ENCODE peak calls at places on chromosome X, in four cellular contexts. I, X, T and Y are unnamed samples.

GRCh38 chrX:83510466-83511181 is 2.5 kb downstream of the POU3F4 start:
- DNase-seq in T (no peak), X (peak; percentile 65), I (no peak), Y (no peak)

GRCh38 chrX:105136786-105137185 is 83.7 kb downstream of the TEX13A start:
- DNase-seq in T (no peak), I (no peak), X (no peak), Y (no peak)

GRCh38 chrX:112614640-112615039 is 65.1 kb downstream of the LHFPL1 start:
- DNase-seq in X (peak; percentile 80), T (no peak), I (no peak), Y (no peak)

GRCh38 chrX:35670894-35671293 is 127.2 kb upstream of the MAGEB16 start:
- DNase-seq in X (no peak), I (no peak), T (no peak), Y (no peak)

GRCh38 chrX:34873500-34874225 is 68.9 kb upstream of the FAM47B start:
- DNase-seq in T (no peak), I (no peak), X (no peak), Y (no peak)

GRCh38 chrX:95889279-95889678 is 795.4 kb upstream of the DIAPH2 start:
- DNase-seq in X (peak; percentile 52), T (no peak), I (no peak), Y (no peak)

GRCh38 chrX:52078133-52078532 is 9.2 kb upstream of the MAGED4B start:
- DNase-seq in T (no peak), I (no peak), X (no peak), Y (no peak)

GRCh38 chrX:20171887-20172286 is 30.2 kb upstream of the EIF1AX start:
- DNase-seq in I (no peak), X (no peak), T (no peak), Y (no peak)

GRCh38 chrX:68490644-68491043 is 8.2 kb upstream of the YIPF6 start:
- DNase-seq in X (peak; percentile 52), I (peak; percentile 46), T (no peak), Y (no peak)

GRCh38 chrX:153580700-153581386 is 18.1 kb downstream of the CCNQ start:
- DNase-seq in T (no peak), X (peak; percentile 83), I (no peak), Y (no peak)

GRCh38 chrX:44071847-44072545 is 98.8 kb upstream of the NDP start:
- DNase-seq in T (no peak), I (no peak), X (no peak), Y (no peak)

GRCh38 chrX:78029663-78030062 is 60.2 kb upstream of the PGAM4 start:
- DNase-seq in T (no peak), X (peak; percentile 58), I (peak; percentile 76), Y (no peak)

GRCh38 chrX:131762802-131763234 is 218.9 kb downstream of the OR13H1 start:
- DNase-seq in T (no peak), X (no peak), I (peak; percentile 95), Y (no peak)

GRCh38 chrX:140467211-140467610 is 37.7 kb downstream of the SOX3 start:
- DNase-seq in X (no peak), I (no peak), T (no peak), Y (no peak)

GRCh38 chrX:54482839-54483593 is 13.0 kb downstream of the FGD1 start:
- DNase-seq in X (peak; percentile 79), I (no peak), T (no peak), Y (no peak)

GRCh38 chrX:10450229-10450958 is 170.0 kb downstream of the MID1 start:
- DNase-seq in X (no peak), T (no peak), I (no peak), Y (no peak)

GRCh38 chrX:17932781-17933180 is 71.7 kb upstream of the RAI2 start:
- DNase-seq in I (no peak), X (no peak), T (no peak), Y (no peak)

GRCh38 chrX:40544343-40545250 is 36.2 kb upstream of the ATP6AP2 start:
- DNase-seq in I (no peak), X (no peak), T (no peak), Y (no peak)

GRCh38 chrX:151754042-151754419 is 19.5 kb downstream of the CNGA2 start:
- DNase-seq in T (no peak), X (peak; percentile 55), I (no peak), Y (no peak)

GRCh38 chrX:46573331-46573895 is at the start of gene CHST7:
- DNase-seq in I (peak; percentile 80), T (peak; percentile 34), X (peak; percentile 85), Y (peak; percentile 46)
- H3K27ac ChIP-seq in I (peak within 1 kb of the TSS; percentile 72), T (peak within 1 kb of the TSS; percentile 57), X (no peak within 1 kb of the TSS), Y (peak within 1 kb of the TSS; percentile 70)

GRCh38 chrX:133359466-133359865 is 55.8 kb downstream of the GPC4 start:
- DNase-seq in I (no peak), X (no peak), T (no peak), Y (no peak)

GRCh38 chrX:133364201-133364600 is 51.1 kb downstream of the GPC4 start:
- DNase-seq in X (no peak), I (no peak), T (no peak), Y (no peak)

GRCh38 chrX:133366735-133367134 is 48.6 kb downstream of the GPC4 start:
- DNase-seq in T (no peak), X (no peak), I (no peak), Y (no peak)

GRCh38 chrX:133365886-133366611 is 49.2 kb downstream of the GPC4 start:
- DNase-seq in T (no peak), X (no peak), I (no peak), Y (no peak)

DNA sequence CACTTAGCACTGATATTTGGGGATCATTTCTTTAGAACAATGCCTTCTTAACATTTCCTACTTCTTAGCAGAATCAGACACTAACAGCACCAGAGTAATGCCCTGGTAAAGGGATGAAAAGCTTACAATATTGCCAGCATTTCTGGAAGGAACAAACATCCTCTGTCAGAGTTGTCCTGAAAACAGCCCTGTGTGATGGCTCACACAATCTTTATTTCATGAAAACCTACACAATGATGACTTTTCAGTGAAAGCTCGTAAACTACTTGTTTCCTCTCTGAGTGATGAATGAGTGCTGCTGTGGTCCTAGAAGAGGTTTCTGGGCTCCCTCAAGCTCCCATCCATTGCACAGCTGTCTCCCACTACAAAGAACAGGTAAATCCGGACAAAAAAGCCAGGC is 52.8 kb downstream of the GPC4 start:
- DNase-seq in I (no peak), X (no peak), T (no peak), Y (no peak)
- H3K4me1 ChIP-seq in I (no peaks in the 10 kb centered on the region), X (no peaks in the 10 kb centered on the region), T (no peaks in the 10 kb centered on the region), Y (no peaks in the 10 kb centered on the region)

GRCh38 chrX:13338985-13339384 is 19.1 kb upstream of the ATXN3L start:
- DNase-seq in X (no peak), T (no peak), I (no peak), Y (no peak)
- H3K27ac ChIP-seq in X (no peak overlapping the region), T (no peak overlapping the region), I (no peak overlapping the region), Y (no peak overlapping the region)

DNA sequence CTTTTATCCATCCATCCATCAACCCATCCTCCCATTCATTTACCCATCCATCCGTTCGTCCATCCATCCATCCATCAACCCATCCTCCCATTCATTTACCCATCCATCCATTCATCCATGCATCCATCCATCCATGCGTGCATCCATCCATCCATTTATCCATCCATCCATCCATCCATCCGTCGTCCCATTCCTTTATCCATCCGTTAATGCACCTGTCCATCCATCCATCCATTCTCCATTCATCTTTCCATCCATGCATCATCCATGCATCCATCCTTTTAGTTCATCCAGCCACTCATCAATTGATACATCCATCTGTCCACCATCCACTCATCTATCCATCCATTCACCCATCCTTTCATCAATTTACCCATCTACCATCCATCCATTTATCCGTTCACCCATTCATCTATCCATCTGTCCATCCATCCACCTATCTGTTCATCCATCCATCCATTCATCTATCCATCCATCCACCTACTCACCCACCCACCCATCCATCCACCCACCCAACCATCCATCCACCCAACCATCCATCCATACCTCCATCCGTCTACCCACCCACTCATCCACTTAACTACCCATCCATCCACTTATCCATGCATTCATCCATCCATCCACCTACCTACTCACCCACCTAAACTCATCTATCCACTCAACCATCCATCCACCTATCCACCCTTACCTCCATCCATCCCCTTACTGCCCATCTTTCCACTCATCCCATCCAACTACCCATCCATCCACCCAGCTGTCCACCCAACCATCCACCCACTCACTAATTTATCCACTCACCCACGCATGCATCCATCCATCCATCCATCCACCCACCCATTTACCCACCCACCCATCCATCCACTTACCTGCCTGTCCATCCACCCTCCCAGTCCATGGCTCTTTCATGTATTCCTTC is 9.6 kb downstream of the CD99 start:
- DNase-seq in I (peak; percentile 2), T (no peak), X (no peak), Y (no peak)
- H3K4me1 ChIP-seq in I (peaks cover 44% of the 10 kb centered on the region), T (peaks cover 97% of the 10 kb centered on the region), X (no peaks in the 10 kb centered on the region), Y (peaks cover 61% of the 10 kb centered on the region)

GRCh38 chrX:146614693-146615524 is 194.7 kb upstream of the CXorf51B start:
- DNase-seq in X (no peak), T (no peak), I (no peak), Y (no peak)
- H3K27ac ChIP-seq in X (peak overlapping the region; percentile 44), T (no peak overlapping the region), I (no peak overlapping the region), Y (no peak overlapping the region)

GRCh38 chrX:107724653-107725052 is 50.9 kb downstream of the TSC22D3 start:
- DNase-seq in X (no peak), I (no peak), T (no peak), Y (no peak)

GRCh38 chrX:107721318-107721717 is 54.3 kb downstream of the TSC22D3 start:
- DNase-seq in I (peak; percentile 68), T (no peak), X (no peak), Y (no peak)

GRCh38 chrX:107721966-107722707 is 53.5 kb downstream of the TSC22D3 start:
- DNase-seq in T (no peak), I (no peak), X (no peak), Y (no peak)

GRCh38 chrX:107725761-107726555 is 49.6 kb downstream of the TSC22D3 start:
- DNase-seq in T (no peak), X (no peak), I (no peak), Y (no peak)

GRCh38 chrX:107723501-107723900 is 52.1 kb downstream of the TSC22D3 start:
- DNase-seq in T (no peak), I (no peak), X (no peak), Y (no peak)
- H3K4me1 ChIP-seq in T (no peaks in the 10 kb centered on the region), I (peaks cover 29% of the 10 kb centered on the region), X (no peaks in the 10 kb centered on the region), Y (no peaks in the 10 kb centered on the region)

GRCh38 chrX:38351346-38351745 is 1.1 kb upstream of the OTC start:
- DNase-seq in T (no peak), I (no peak), X (no peak), Y (no peak)
- H3K27ac ChIP-seq in T (no peak overlapping the region), I (no peak overlapping the region), X (no peak overlapping the region), Y (no peak overlapping the region)